ENCODE peak calls at places on chromosomes 5 and 9, in five cellular contexts. S is choroid plexus epithelial cell; B is GM13977; N is neural progenitor cell; E is activated CD8-positive, alpha-beta T cell treated with anti-CD3 and anti-CD28 coated beads for 36 hours. X is an unnamed sample.

GRCh38 chr9:14158911-14159310 is 155.0 kb downstream of the NFIB start:
- DNase-seq in S (peak), B (no peak), N (no peak), E (no peak), X (no peak)

GRCh38 chr5:54516051-54516645 is 1.4 kb upstream of the SNX18 start:
- DNase-seq in S (peak), B (no peak), N (peak), E (no peak), X (no peak)

GRCh38 chr5:130287438-130287837 is 383.2 kb downstream of the CHSY3 start:
- DNase-seq in S (no peak), B (no peak), N (no peak), E (no peak), X (no peak)

GRCh38 chr5:56183507-56183906 is 49.6 kb downstream of the ANKRD55 start:
- DNase-seq in S (peak), B (no peak), N (no peak), E (no peak), X (no peak)

GRCh38 chr9:75238311-75238976 is 150.1 kb downstream of the OSTF1 start:
- DNase-seq in S (peak), B (peak), N (peak), E (peak), X (peak)

GRCh38 chr5:122111513-122111912 is 17.8 kb upstream of the ZNF474 start:
- DNase-seq in S (no peak), B (no peak), N (no peak), E (no peak), X (no peak)

GRCh38 chr5:60403343-60404006 is 296.5 kb downstream of the DEPDC1B start:
- DNase-seq in S (no peak), B (no peak), N (no peak), E (no peak), X (no peak)

GRCh38 chr9:81224166-81224858 is 465.0 kb downstream of the TLE1 start:
- DNase-seq in S (no peak), B (no peak), N (peak), E (no peak), X (no peak)

GRCh38 chr5:44875661-44876250 is 67.0 kb downstream of the MRPS30 start:
- DNase-seq in S (peak), B (peak), N (no peak), E (peak), X (peak)

GRCh38 chr5:71782393-71782770 is 63.3 kb downstream of the CARTPT start:
- DNase-seq in S (no peak), B (no peak), N (no peak), E (no peak), X (no peak)

GRCh38 chr5:128378196-128378595 is 159.8 kb downstream of the FBN2 start:
- DNase-seq in S (peak), B (no peak), N (no peak), E (no peak), X (no peak)

GRCh38 chr9:98807070-98807810 is at the start of gene GALNT12:
- DNase-seq in S (no peak), B (peak), N (peak), E (peak), X (peak)
- TF ChIP-seq CTCF in S (no peak), B (no peak), N (no peak), E (no peak), X (no peak)

DNA sequence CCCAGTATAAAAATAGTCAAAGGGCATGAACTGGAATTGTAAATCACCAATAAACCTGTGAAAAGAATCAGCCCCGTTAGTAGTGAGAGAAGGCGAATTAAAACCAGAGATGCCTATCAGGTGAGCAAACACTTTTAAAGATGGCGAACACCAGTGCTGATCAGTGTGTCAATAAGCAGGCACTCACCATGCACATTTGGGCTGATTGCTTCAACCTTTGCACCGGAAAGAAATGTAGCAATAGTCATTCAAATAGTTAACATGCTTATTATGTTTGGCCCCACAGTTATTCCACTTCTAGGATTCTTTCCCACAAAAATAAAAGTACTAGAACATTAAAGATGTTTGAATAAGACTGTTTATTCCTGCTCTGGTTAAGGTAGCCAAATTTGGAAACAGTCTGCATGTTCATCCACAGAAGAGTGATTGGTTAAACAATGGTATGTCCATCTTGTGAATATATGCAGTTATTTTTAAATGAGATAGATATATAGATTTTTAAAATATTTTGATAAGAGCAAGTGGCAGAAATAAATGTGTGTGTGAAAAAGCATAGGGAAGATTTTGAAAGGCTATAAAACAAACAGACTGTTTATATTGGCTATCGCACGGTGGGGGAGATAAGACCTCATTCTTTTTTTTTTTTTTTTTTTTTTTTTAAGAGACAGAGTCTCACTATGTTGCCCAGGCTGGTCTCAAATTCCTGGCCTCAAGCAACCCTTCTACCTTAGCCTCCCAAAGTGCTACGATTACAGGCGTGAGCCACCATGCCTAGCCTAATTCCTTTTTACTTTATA is 112.2 kb downstream of the PIP5K1B start:
- DNase-seq in S (no peak), B (no peak), N (no peak), E (no peak), X (no peak)
- TF ChIP-seq CTCF in S (no peak), B (no peak), N (no peak), E (no peak), X (no peak)

DNA sequence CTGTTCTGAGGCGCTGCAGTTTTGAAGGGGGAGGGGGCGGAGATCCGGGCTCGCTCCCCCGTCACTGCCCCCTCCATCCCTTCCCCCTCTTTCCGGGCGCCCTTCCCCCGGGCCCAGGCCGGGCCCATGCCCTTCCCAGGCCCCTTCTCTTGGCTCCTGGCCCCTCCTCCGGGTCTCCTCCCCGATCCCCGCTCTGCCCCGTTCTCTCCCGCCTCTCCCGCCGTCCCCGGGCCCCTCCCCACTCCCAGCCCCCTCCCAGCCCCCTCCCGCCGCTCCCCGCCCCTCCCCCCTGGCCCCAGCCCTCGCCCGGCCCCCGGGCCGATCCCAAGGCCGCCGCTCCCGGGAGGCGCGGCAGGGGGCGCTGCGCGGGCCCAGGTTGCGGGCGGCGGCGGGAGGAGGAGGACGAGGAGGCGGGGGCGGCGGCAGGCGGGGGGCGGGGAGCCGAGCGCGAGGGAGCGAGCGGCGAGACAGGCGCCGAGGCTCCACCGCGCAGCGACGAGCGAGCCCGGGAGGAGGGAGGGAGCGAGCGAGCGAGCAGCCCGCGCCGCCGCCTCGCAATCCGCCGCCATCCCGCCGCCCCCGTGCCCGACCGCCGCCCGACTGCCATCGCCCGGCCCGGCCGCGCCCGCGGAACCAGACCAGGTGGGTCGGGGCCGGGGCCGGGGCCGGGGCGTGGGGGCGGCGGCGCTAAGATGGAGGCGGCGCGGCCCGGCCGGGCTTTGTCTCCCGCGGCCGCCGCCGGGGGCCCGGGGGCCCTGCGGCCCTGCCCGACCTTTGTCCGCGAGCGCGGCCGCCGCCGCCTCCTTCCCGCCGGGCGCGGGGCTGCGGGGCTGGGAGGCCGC is at the start of gene PRRC2B:
- DNase-seq in S (peak), B (peak), N (peak), E (peak), X (peak)
- TF ChIP-seq CTCF in S (no peak), B (peak), N (peak), E (peak), X (peak)

DNA sequence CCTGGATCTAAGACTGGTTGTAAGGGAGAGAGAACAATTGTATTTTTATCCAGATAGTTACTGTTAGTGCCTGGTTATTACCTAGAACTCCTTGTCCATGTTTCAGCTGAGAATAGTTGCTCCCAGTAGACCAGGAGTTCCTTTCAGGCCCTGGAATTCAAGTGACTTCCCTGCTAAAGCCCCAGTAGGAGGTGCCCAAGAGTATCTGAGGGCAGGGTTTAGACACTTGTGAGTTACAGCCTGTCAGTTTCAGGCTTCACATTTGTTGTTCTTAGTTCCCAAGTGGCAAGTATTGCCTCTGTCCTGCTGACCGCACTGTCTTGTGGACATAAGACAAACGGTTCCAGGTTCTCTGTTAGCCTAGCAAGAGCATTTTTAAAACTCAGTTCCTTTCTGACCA is 743.9 kb upstream of the SEMA6A start:
- DNase-seq in S (no peak), B (no peak), N (peak), E (no peak), X (no peak)
- TF ChIP-seq CTCF in S (no peak), B (no peak), N (peak), E (no peak), X (no peak)

DNA sequence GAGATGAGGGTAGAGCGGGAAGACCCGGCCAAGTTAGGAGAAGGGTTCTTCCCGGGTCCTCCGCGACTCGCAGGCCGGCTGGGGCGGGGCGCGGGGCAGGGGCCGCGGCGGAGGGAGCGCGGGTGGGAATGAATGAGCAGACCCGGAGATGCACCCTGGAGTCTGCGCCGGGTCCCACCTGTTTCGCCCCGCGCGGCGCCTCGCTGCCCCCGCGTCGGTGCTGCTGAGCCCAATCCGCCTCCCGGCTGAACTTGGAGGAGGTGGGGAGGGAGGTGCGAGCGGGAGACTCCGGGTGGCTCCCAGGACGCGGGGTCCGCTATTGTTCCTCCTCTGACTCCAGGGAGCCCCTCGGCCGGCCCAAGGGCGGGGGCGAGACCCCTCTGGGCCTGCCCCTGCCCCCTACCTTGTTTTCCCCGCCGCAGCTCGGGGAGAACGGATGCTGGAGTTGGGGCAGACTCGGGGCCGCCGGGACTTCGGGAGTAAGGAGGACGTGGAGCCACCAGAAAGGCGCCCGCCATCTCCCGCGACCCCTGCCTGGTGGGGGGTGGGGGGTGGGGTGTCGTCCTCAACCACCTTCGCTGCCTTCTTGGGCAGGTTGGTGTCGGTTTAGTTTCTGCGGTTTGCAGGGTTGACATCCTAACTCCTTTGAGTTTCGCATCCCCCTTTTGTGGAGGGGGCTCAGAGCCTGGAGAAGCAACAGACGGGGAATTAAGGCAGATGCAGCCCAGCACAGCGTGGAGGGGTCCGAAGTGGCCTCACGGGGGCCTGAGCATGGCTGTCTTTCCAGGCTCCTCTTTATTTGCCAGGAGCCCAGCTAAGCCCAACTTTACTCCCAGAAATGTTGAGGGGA is 797 bp downstream of the RAI14 start:
- DNase-seq in S (peak), B (peak), N (peak), E (peak), X (peak)
- TF ChIP-seq CTCF in S (peak), B (no peak), N (no peak), E (no peak), X (no peak)

DNA sequence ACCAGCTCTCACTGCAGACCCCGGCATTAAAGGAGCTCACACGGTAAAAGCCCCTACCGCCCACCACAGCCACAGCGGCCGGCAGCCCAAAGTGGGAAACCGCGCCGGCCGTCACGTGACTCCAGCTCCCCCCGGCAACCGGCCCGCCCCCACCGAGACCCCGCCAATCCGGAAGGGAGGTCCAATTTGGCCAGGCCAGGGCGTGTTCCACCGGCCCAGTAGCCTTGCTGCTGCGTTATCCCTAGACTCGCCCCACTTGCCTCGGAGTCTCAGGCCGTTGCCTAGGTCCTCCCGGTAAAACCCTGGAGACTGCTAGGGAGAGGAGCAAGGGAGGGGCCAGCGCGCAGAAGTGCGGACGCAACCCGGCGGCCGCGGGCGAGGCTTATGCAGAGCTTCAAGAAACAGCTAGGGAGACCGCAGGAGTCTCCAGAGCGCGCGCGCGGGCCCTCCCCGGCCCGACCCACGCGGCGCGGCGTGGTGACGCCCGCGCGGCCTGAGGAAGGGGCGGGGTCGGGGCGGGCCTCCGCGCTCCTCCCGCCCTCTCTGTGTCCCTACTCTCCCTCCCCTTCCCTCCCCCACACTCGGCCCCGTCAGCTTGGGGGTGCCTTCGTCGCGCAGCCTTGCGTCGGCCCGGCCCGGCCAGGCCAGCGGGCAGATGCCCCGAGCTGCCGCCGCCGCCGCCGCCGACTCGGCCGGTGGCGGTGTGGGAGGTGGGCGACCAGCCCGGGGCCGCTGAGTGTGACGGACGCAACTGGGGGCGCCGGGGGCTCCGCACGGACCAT is at the start of gene RIC1:
- DNase-seq in S (peak), B (peak), N (peak), E (peak), X (peak)
- TF ChIP-seq CTCF in S (no peak), B (no peak), N (no peak), E (no peak), X (no peak)

GRCh38 chr5:148383564-148384388 is at the start of gene FBXO38:
- DNase-seq in S (peak), B (peak), N (peak), E (peak), X (peak)
- TF ChIP-seq CTCF in S (no peak), B (peak), N (peak), E (no peak), X (no peak)

GRCh38 chr5:150429410-150429873 is 16.7 kb upstream of the CD74 start:
- DNase-seq in S (no peak), B (peak), N (no peak), E (no peak), X (peak)
- TF ChIP-seq CTCF in S (no peak), B (no peak), N (no peak), E (no peak), X (no peak)

X was measured in GM13976.